ENCODE peak calls at places on chromosomes 5 and 9, in five cellular contexts. One of them, this sample, is unnamed.

GRCh38 chr5:124060413-124061095 is 548.6 kb downstream of the CSNK1G3 start:
- DNase-seq in GM23248: no peak
- DNase-seq in mesendoderm: no peak
- DNase-seq in NB4: no peak
- DNase-seq in aorta: no peak
- DNase-seq in this sample: no peak

GRCh38 chr9:137382728-137383452 is 40.1 kb downstream of the EXD3 start:
- DNase-seq in GM23248: no peak
- DNase-seq in mesendoderm: peak; percentile 68
- DNase-seq in NB4: no peak
- DNase-seq in aorta: peak; percentile 71
- DNase-seq in this sample: no peak

GRCh38 chr5:59887274-59887673 is 6.3 kb downstream of the PDE4D start:
- DNase-seq in GM23248: no peak
- DNase-seq in mesendoderm: no peak
- DNase-seq in NB4: no peak
- DNase-seq in aorta: no peak
- DNase-seq in this sample: no peak

GRCh38 chr9:120412425-120412951 is 167.5 kb downstream of the CDK5RAP2 start:
- DNase-seq in GM23248: peak; percentile 75
- DNase-seq in mesendoderm: peak; percentile 27
- DNase-seq in NB4: no peak
- DNase-seq in aorta: no peak
- DNase-seq in this sample: peak; percentile 71

GRCh38 chr5:40431734-40432133 is 248.0 kb upstream of the PTGER4 start:
- DNase-seq in GM23248: no peak
- DNase-seq in mesendoderm: no peak
- DNase-seq in NB4: no peak
- DNase-seq in aorta: no peak
- DNase-seq in this sample: no peak

GRCh38 chr5:110478899-110479298 is 247.6 kb downstream of the TMEM232 start:
- DNase-seq in GM23248: peak; percentile 94
- DNase-seq in mesendoderm: no peak
- DNase-seq in NB4: no peak
- DNase-seq in aorta: no peak
- DNase-seq in this sample: peak; percentile 94

GRCh38 chr5:137365126-137365865 is 133.8 kb downstream of the SPOCK1 start:
- DNase-seq in GM23248: peak; percentile 66
- DNase-seq in mesendoderm: no peak
- DNase-seq in NB4: no peak
- DNase-seq in aorta: no peak
- DNase-seq in this sample: no peak

GRCh38 chr5:149887622-149888183 is 56.9 kb downstream of the PDE6A start:
- DNase-seq in GM23248: peak; percentile 39
- DNase-seq in mesendoderm: no peak
- DNase-seq in NB4: peak; percentile 14
- DNase-seq in aorta: no peak
- DNase-seq in this sample: peak; percentile 29

GRCh38 chr5:104189909-104190308 is 627.3 kb upstream of the NUDT12 start:
- DNase-seq in GM23248: peak; percentile 8
- DNase-seq in mesendoderm: no peak
- DNase-seq in NB4: peak; percentile 67
- DNase-seq in aorta: no peak
- DNase-seq in this sample: peak; percentile 73

GRCh38 chr9:97412628-97413382 is 909 bp downstream of the TDRD7 start:
- DNase-seq in GM23248: peak; percentile 7
- DNase-seq in mesendoderm: peak; percentile 17
- DNase-seq in NB4: peak; percentile 56
- DNase-seq in aorta: no peak
- DNase-seq in this sample: peak; percentile 33

GRCh38 chr9:12874395-12874794 is 99.6 kb downstream of the LURAP1L start:
- DNase-seq in GM23248: no peak
- DNase-seq in mesendoderm: no peak
- DNase-seq in NB4: no peak
- DNase-seq in aorta: no peak
- DNase-seq in this sample: no peak

GRCh38 chr9:35079041-35079425 is 709 bp downstream of the FANCG start:
- DNase-seq in GM23248: peak; percentile 16
- DNase-seq in mesendoderm: peak; percentile 37
- DNase-seq in NB4: peak; percentile 46
- DNase-seq in aorta: no peak
- DNase-seq in this sample: no peak

GRCh38 chr5:58327289-58327688 is 132.6 kb downstream of the PLK2 start:
- DNase-seq in GM23248: no peak
- DNase-seq in mesendoderm: no peak
- DNase-seq in NB4: no peak
- DNase-seq in aorta: no peak
- DNase-seq in this sample: no peak

GRCh38 chr9:123320814-123321213 is 35.2 kb upstream of the CRB2 start:
- DNase-seq in GM23248: no peak
- DNase-seq in mesendoderm: no peak
- DNase-seq in NB4: no peak
- DNase-seq in aorta: no peak
- DNase-seq in this sample: no peak

GRCh38 chr9:123319541-123320339 is 36.3 kb upstream of the CRB2 start:
- DNase-seq in GM23248: no peak
- DNase-seq in mesendoderm: no peak
- DNase-seq in NB4: no peak
- DNase-seq in aorta: peak; percentile 55
- DNase-seq in this sample: no peak

GRCh38 chr9:123322771-123323481 is 33.1 kb upstream of the CRB2 start:
- DNase-seq in GM23248: no peak
- DNase-seq in mesendoderm: peak; percentile 84
- DNase-seq in NB4: peak; percentile 78
- DNase-seq in aorta: no peak
- DNase-seq in this sample: no peak

GRCh38 chr9:123323482-123324013 is 32.4 kb upstream of the CRB2 start:
- DNase-seq in GM23248: no peak
- DNase-seq in mesendoderm: no peak
- DNase-seq in NB4: no peak
- DNase-seq in aorta: no peak
- DNase-seq in this sample: no peak

DNA sequence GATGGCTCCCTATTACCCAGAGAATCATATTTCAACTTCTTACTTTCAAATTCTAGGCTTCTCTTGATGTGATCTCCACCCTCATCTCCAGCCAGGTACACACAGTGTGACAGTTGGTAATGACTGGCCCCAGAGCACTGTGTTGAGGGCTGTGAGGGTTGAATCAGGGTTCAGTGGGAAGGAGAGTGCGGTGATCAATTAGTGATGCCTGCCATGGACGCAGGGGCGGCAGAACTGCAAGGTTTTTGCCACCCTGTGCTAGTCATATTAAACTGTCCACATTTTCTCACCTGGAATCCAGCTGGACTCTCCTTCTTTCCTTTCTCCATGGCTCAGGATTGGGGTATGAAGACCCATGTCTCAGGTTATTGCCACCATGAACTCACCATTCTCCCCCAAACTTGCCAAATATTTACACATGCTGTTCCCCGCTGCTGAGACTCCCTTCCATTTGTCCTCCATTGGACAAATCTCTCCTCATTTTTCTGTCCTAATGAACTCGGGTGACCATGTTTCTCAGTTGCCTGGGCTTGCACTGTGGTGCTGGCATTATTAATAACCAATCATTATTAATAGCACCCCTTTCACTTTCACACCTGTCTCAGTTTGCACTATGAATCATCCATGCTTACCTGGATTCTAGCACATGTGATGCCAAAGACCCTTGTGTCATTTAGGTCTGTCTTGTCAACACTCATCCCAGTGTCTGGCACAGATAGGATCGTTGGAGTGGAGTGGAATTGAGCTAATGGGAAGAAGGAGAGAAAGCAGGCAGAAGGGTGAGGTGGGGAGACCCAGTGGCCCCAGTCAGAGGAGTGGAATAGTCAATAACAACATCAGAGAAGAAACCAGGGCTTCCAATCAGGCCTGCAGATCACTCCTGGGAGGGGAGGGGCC is 33.9 kb upstream of the CRB2 start:
- DNase-seq in GM23248: no peak
- DNase-seq in mesendoderm: no peak
- DNase-seq in NB4: no peak
- DNase-seq in aorta: no peak
- DNase-seq in this sample: no peak
- H3K4me3 ChIP-seq in GM23248: no peak overlapping the region
- H3K4me3 ChIP-seq in mesendoderm: no peak overlapping the region
- H3K4me3 ChIP-seq in NB4: no peak overlapping the region
- H3K4me3 ChIP-seq in aorta: no peak overlapping the region
- H3K4me3 ChIP-seq in this sample: no peak overlapping the region

DNA sequence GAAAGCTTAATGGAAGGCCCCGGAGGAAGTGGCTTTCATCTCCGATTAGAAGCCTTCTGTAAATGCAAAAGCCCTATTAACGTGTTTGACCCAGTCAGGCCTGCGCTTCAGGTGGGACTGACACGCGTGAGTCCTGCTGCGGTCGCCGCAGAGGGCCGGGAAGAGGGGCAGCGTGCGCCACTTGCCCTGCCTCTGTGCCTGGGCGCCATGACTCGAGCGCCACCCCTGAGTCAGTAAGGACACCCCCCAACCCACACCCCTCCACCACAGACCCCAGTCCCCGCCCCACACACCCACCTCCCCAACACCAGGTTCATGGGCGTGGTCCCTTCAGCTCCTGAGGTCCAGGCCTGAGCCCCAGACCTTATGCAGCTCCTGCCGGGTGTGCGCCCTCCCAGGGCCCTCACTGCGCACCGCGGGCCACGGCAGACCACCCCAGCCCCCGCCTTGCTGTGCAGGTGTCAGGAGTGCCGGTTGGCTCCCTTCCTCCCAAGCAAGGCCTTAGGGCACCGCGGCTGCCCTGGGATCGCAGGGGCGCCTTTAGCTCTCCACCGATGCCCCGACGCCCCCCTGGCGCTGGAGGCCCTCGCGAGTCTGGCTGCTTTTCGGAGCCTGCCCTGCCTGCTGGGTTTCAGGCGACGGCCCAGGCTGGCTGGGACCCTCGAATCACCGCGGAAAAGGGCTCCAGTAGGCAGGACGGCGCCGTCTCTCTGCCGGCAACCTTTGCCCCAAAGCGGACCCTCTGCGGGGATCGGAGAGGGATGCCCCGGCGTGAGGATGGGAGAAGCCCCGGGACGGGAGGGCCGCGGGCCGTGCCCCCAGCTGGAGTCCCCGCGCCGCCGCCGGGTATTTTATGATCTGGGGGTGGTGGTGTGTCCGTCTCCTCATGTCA is 625 bp upstream of the OLFM1 start:
- DNase-seq in GM23248: no peak
- DNase-seq in mesendoderm: no peak
- DNase-seq in NB4: no peak
- DNase-seq in aorta: peak; percentile 74
- DNase-seq in this sample: no peak
- H3K4me3 ChIP-seq in GM23248: peak overlapping the region; percentile 73
- H3K4me3 ChIP-seq in mesendoderm: no peak overlapping the region
- H3K4me3 ChIP-seq in NB4: no peak overlapping the region
- H3K4me3 ChIP-seq in aorta: peak overlapping the region; percentile 43
- H3K4me3 ChIP-seq in this sample: peak overlapping the region; percentile 74

GRCh38 chr5:154997746-154998145 is 15.8 kb upstream of the KIF4B start:
- DNase-seq in GM23248: no peak
- DNase-seq in mesendoderm: no peak
- DNase-seq in NB4: no peak
- DNase-seq in aorta: no peak
- DNase-seq in this sample: no peak

GRCh38 chr5:154989641-154990040 is 23.9 kb upstream of the KIF4B start:
- DNase-seq in GM23248: no peak
- DNase-seq in mesendoderm: no peak
- DNase-seq in NB4: no peak
- DNase-seq in aorta: no peak
- DNase-seq in this sample: no peak

GRCh38 chr5:154995679-154996078 is 17.9 kb upstream of the KIF4B start:
- DNase-seq in GM23248: no peak
- DNase-seq in mesendoderm: peak; percentile 72
- DNase-seq in NB4: peak; percentile 17
- DNase-seq in aorta: no peak
- DNase-seq in this sample: no peak

DNA sequence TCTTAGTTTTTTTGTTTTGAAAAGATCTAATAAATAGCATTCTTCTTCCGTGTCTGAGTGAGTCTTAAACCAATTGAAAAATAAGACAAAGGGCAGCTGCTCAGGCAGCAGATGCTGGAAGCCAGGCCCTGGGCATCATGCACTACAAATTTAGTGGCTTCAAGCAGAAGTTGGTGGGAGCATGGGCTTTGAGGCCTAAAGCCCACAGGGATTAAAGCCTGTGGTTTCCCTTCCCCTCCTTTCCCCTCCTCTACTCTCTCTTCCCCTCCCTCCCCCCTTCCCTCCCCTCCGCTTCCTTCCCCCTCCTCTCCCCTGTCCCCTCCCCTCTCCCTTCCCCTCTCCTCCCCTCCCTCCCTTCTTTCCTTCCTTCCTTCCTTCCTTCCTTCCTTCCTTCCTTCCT is 20.1 kb upstream of the KIF4B start:
- DNase-seq in GM23248: no peak
- DNase-seq in mesendoderm: no peak
- DNase-seq in NB4: peak; percentile 32
- DNase-seq in aorta: no peak
- DNase-seq in this sample: no peak
- H3K4me3 ChIP-seq in GM23248: no peak overlapping the region
- H3K4me3 ChIP-seq in mesendoderm: no peak overlapping the region
- H3K4me3 ChIP-seq in NB4: no peak overlapping the region
- H3K4me3 ChIP-seq in aorta: no peak overlapping the region
- H3K4me3 ChIP-seq in this sample: no peak overlapping the region

GRCh38 chr5:36763454-36763853 is 113.1 kb upstream of the NIPBL start:
- DNase-seq in GM23248: no peak
- DNase-seq in mesendoderm: no peak
- DNase-seq in NB4: no peak
- DNase-seq in aorta: no peak
- DNase-seq in this sample: no peak

GRCh38 chr5:36769129-36769528 is 107.4 kb upstream of the NIPBL start:
- DNase-seq in GM23248: no peak
- DNase-seq in mesendoderm: no peak
- DNase-seq in NB4: no peak
- DNase-seq in aorta: no peak
- DNase-seq in this sample: no peak

GRCh38 chr5:36770125-36770524 is 106.4 kb upstream of the NIPBL start:
- DNase-seq in GM23248: no peak
- DNase-seq in mesendoderm: no peak
- DNase-seq in NB4: no peak
- DNase-seq in aorta: no peak
- DNase-seq in this sample: no peak

DNA sequence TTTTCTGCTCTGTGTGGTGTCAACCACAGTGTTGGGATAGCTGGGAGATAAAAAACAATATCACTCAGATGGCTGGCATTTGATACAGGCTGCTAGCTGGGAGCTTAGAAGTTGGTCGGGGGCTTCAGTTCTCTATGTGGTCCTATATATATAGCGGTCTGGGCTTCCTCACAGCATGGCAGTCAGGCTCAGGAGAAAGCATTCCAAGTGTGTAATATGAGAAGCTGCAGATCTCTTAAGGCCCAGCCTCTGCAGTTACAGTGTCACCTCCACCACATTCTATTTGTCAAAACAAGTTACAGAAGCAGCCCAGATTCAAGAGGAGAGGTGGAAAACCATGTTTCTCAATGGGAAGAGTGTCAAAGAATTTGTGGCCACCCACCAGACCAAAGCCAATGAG is 108.1 kb upstream of the NIPBL start:
- DNase-seq in GM23248: no peak
- DNase-seq in mesendoderm: no peak
- DNase-seq in NB4: no peak
- DNase-seq in aorta: no peak
- DNase-seq in this sample: no peak
- H3K4me3 ChIP-seq in GM23248: no peak overlapping the region
- H3K4me3 ChIP-seq in mesendoderm: no peak overlapping the region
- H3K4me3 ChIP-seq in NB4: no peak overlapping the region
- H3K4me3 ChIP-seq in aorta: no peak overlapping the region
- H3K4me3 ChIP-seq in this sample: no peak overlapping the region

This sample was measured in mesenchymal stem cell.